ENCODE peak calls at places on chromosomes 4 and X, in nine cellular contexts. Z is endodermal cell; A is right lobe of liver; U is PC-9; V is breast epithelium; C is suprapubic skin; E is CD8-positive, alpha-beta memory T cell; R is mammary epithelial cell; F is mucosa of descending colon. B is an unnamed sample.

GRCh38 chrX:154013614-154014360 is 5.9 kb downstream of the IRAK1 start:
- DNase-seq in Z (peak; percentile 76), A (no peak), U (peak; percentile 50), V (no peak), C (no peak), E (peak; percentile 24), R (no peak), F (no peak), B (no peak)

GRCh38 chr4:94516067-94516466 is 64.3 kb downstream of the PDLIM5 start:
- DNase-seq in Z (no peak), A (no peak), U (no peak), V (no peak), C (no peak), E (no peak), R (peak; percentile 75), F (no peak), B (no peak)

GRCh38 chr4:80922951-80923350 is 107.6 kb upstream of the BMP3 start:
- DNase-seq in Z (no peak), A (no peak), U (no peak), V (no peak), C (no peak), E (no peak), R (no peak), F (no peak), B (no peak)

GRCh38 chrX:16528620-16529019 is 121.3 kb upstream of the S100G start:
- DNase-seq in Z (no peak), A (no peak), U (no peak), V (no peak), C (no peak), E (no peak), R (no peak), F (no peak), B (no peak)

GRCh38 chr4:3776166-3777032 is 10.2 kb downstream of the ADRA2C start:
- DNase-seq in Z (no peak), A (no peak), U (no peak), V (no peak), C (no peak), E (no peak), R (no peak), F (no peak), B (no peak)

GRCh38 chrX:12986164-12986779 is 11.4 kb downstream of the TMSB4X start:
- DNase-seq in Z (no peak), A (no peak), U (no peak), V (no peak), C (no peak), E (no peak), R (no peak), F (no peak), B (no peak)

GRCh38 chrX:1444896-1445480 is 7.7 kb downstream of the ASMTL start:
- DNase-seq in Z (peak; percentile 26), A (peak; percentile 17), U (no peak), V (peak; percentile 5), C (peak; percentile 40), E (no peak), R (no peak), F (no peak), B (no peak)

GRCh38 chrX:11398785-11399184 is 105.6 kb downstream of the AMELX start:
- DNase-seq in Z (no peak), A (no peak), U (no peak), V (no peak), C (no peak), E (no peak), R (no peak), F (no peak), B (no peak)

GRCh38 chr4:78099058-78099457 is 41.9 kb downstream of the FRAS1 start:
- DNase-seq in Z (no peak), A (no peak), U (no peak), V (no peak), C (no peak), E (no peak), R (no peak), F (no peak), B (no peak)

GRCh38 chr4:170052919-170053318 is 26.7 kb upstream of the MFAP3L start:
- DNase-seq in Z (no peak), A (no peak), U (no peak), V (no peak), C (no peak), E (no peak), R (no peak), F (no peak), B (no peak)

GRCh38 chr4:110020139-110020538 is 107.5 kb downstream of the EGF start:
- DNase-seq in Z (peak; percentile 58), A (no peak), U (no peak), V (no peak), C (no peak), E (no peak), R (no peak), F (no peak), B (no peak)

GRCh38 chr4:163556169-163556568 is 61.7 kb downstream of the TMA16 start:
- DNase-seq in Z (no peak), A (no peak), U (no peak), V (no peak), C (no peak), E (no peak), R (no peak), F (no peak), B (no peak)

GRCh38 chrX:97057349-97057909 is 173.7 kb downstream of the RPA4 start:
- DNase-seq in Z (no peak), A (no peak), U (peak; percentile 16), V (no peak), C (no peak), E (no peak), R (no peak), F (no peak), B (peak; percentile 6)

GRCh38 chr4:13176603-13177190 is 307.4 kb downstream of the RAB28 start:
- DNase-seq in Z (peak; percentile 55), A (no peak), U (no peak), V (no peak), C (no peak), E (no peak), R (no peak), F (no peak), B (no peak)

GRCh38 chrX:71253253-71254091 is 468 bp downstream of the ZMYM3 start:
- DNase-seq in Z (peak; percentile 78), A (no peak), U (peak; percentile 53), V (peak; percentile 57), C (peak; percentile 75), E (peak; percentile 12), R (no peak), F (peak; percentile 67), B (peak; percentile 14)

GRCh38 chr4:180493299-180493698 is 1749.9 kb upstream of the TENM3 start:
- DNase-seq in Z (no peak), A (no peak), U (no peak), V (no peak), C (no peak), E (no peak), R (no peak), F (no peak), B (no peak)

GRCh38 chr4:66091801-66092200 is 421.5 kb upstream of the EPHA5 start:
- DNase-seq in Z (no peak), A (no peak), U (no peak), V (no peak), C (no peak), E (no peak), R (no peak), F (no peak), B (no peak)

GRCh38 chr4:2339458-2340271 is 77.8 kb upstream of the MXD4 start:
- DNase-seq in Z (peak; percentile 44), A (no peak), U (no peak), V (peak; percentile 43), C (no peak), E (no peak), R (no peak), F (no peak), B (no peak)

GRCh38 chrX:11470231-11470630 is 177.0 kb downstream of the AMELX start:
- DNase-seq in Z (no peak), A (no peak), U (no peak), V (no peak), C (no peak), E (no peak), R (peak; percentile 66), F (no peak), B (no peak)

GRCh38 chrX:135340827-135341226 is 31.5 kb downstream of the ETDC start:
- DNase-seq in Z (no peak), A (no peak), U (no peak), V (no peak), C (no peak), E (no peak), R (no peak), F (no peak), B (no peak)

DNA sequence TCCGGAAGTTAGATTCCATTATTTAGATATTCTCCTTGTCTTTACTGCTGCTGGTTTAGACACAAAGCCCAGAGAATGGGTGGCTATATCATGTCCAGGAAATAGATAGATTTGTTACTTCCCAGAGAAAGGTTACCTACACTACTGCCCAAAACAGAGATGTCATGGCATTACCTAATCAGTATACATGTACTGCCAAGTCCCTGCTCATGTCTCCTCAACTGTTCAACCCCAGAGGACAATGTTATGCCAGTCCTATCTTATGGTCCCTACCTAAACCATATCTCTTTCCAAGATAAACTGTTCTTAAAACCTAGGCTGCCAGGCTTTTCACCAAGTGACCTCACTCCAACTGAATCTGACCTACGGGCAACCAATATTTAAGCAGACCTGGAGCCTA is 209.5 kb upstream of the AR start:
- DNase-seq in Z (no peak), A (no peak), U (no peak), V (no peak), C (no peak), E (no peak), R (no peak), F (no peak), B (no peak)
- H3K4me1 ChIP-seq in Z (no peaks in the 10 kb centered on the region), A (peaks cover 6% of the 10 kb centered on the region), U (no peaks in the 10 kb centered on the region), V (no peaks in the 10 kb centered on the region), C (no peaks in the 10 kb centered on the region), E (no peaks in the 10 kb centered on the region), R (no peaks in the 10 kb centered on the region), F (no peaks in the 10 kb centered on the region), B (no peaks in the 10 kb centered on the region)

GRCh38 chrX:50614460-50614859 is 143.8 kb upstream of the DGKK start:
- DNase-seq in Z (no peak), A (no peak), U (no peak), V (no peak), C (no peak), E (no peak), R (no peak), F (no peak), B (no peak)
- H3K4me3 ChIP-seq in Z (no peak overlapping the region), A (no peak overlapping the region), U (no peak overlapping the region), V (no peak overlapping the region), C (no peak overlapping the region), E (no peak overlapping the region), R (no peak overlapping the region), F (no peak overlapping the region), B (no peak overlapping the region)

DNA sequence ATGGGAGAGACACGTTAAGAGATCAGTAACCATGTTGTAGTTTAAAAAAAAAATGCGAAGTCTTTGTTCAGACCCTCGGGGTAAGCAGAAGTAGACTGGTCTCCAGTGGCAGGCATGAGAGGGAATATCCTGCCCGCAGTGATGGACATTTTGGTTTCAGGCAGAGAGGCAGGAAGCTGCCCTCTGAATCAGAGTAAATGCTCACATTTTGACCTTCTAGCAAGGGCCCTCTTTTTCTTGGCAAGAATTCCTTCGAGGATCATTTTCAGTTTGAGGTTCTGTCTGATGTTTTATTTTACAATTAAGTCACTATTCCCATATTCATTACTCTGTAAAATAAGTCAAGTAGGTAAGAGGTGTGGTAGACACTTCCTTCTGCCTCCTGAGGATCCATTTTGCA is 28.4 kb downstream of the SORBS2 start:
- DNase-seq in Z (no peak), A (no peak), U (no peak), V (no peak), C (no peak), E (no peak), R (no peak), F (no peak), B (no peak)
- H3K4me1 ChIP-seq in Z (no peaks in the 10 kb centered on the region), A (peaks cover 8% of the 10 kb centered on the region), U (peaks cover 6% of the 10 kb centered on the region), V (no peaks in the 10 kb centered on the region), C (no peaks in the 10 kb centered on the region), E (no peaks in the 10 kb centered on the region), R (peaks cover 17% of the 10 kb centered on the region), F (no peaks in the 10 kb centered on the region), B (peaks cover 59% of the 10 kb centered on the region)

GRCh38 chrX:31545726-31546125 is 473.9 kb upstream of the FTHL17 start:
- DNase-seq in Z (no peak), A (no peak), U (no peak), V (no peak), C (no peak), E (no peak), R (no peak), F (no peak), B (no peak)
- H3K4me3 ChIP-seq in Z (no peak overlapping the region), A (no peak overlapping the region), U (no peak overlapping the region), V (no peak overlapping the region), C (no peak overlapping the region), E (no peak overlapping the region), R (no peak overlapping the region), F (no peak overlapping the region), B (no peak overlapping the region)